ENCODE peak calls at places on chromosomes 6 and 20, in four cellular contexts. O is DND-41, P is upper lobe of left lung, R is cardiac muscle cell. F is an unnamed sample.

GRCh38 chr6:8321671-8322404 is 113.5 kb downstream of the SLC35B3 start:
- DNase-seq in R (no peak), P (no peak), O (no peak), F (no peak)

GRCh38 chr6:137978252-137978896 is 111.3 kb downstream of the TNFAIP3 start:
- DNase-seq in O (no peak), P (no peak), R (no peak), F (no peak)

GRCh38 chr6:46044876-46045617 is 29.4 kb upstream of the CLIC5 start:
- DNase-seq in R (no peak), P (peak; percentile 47), O (no peak), F (peak; percentile 81)

GRCh38 chr20:62676976-62677375 is 31.7 kb upstream of the NTSR1 start:
- DNase-seq in O (no peak), P (no peak), R (no peak), F (no peak)

GRCh38 chr6:32941412-32941784 is 570 bp upstream of the HLA-DMB start:
- DNase-seq in R (no peak), O (no peak), P (peak; percentile 34), F (no peak)

GRCh38 chr20:10370091-10370887 is 63.7 kb downstream of the MKKS start:
- DNase-seq in P (no peak), O (no peak), R (no peak), F (no peak)

GRCh38 chr6:6851862-6852261 is 255.9 kb upstream of the RREB1 start:
- DNase-seq in O (no peak), P (no peak), R (no peak), F (no peak)

GRCh38 chr6:16836186-16836981 is 75.1 kb upstream of the ATXN1 start:
- DNase-seq in O (no peak), P (no peak), R (no peak), F (no peak)

GRCh38 chr20:37958856-37959255 is 55.9 kb downstream of the VSTM2L start:
- DNase-seq in O (no peak), P (peak; percentile 2), R (no peak), F (no peak)

GRCh38 chr20:38658879-38659612 is 57.4 kb downstream of the ARHGAP40 start:
- DNase-seq in R (peak; percentile 47), O (no peak), P (no peak), F (no peak)

GRCh38 chr6:74128536-74128935 is 432.5 kb downstream of the CD109 start:
- DNase-seq in P (no peak), O (no peak), R (no peak), F (no peak)

GRCh38 chr20:45959956-45960630 is 11.9 kb downstream of the ZNF335 start:
- DNase-seq in P (no peak), O (no peak), R (no peak), F (peak; percentile 60)

GRCh38 chr6:90458353-90459224 is 128.3 kb downstream of the MAP3K7 start:
- DNase-seq in O (peak; percentile 76), R (no peak), P (no peak), F (no peak)

GRCh38 chr6:118383924-118384323 is 164.2 kb upstream of the PLN start:
- DNase-seq in P (no peak), O (no peak), R (no peak), F (no peak)

GRCh38 chr6:5511924-5512323 is 250.6 kb downstream of the FARS2 start:
- DNase-seq in P (no peak), R (no peak), O (no peak), F (no peak)

GRCh38 chr20:33685328-33686007 is 717 bp downstream of the E2F1 start:
- DNase-seq in R (no peak), P (no peak), O (peak; percentile 82), F (no peak)

GRCh38 chr20:33687370-33687915 is 1.3 kb upstream of the E2F1 start:
- DNase-seq in R (no peak), O (no peak), P (no peak), F (no peak)

GRCh38 chr20:33686008-33686983 is at the start of gene E2F1:
- DNase-seq in P (peak; percentile 96), O (peak; percentile 97), R (peak; percentile 98), F (peak; percentile 97)

GRCh38 chr20:33687993-33688937 is 2.1 kb upstream of the E2F1 start:
- DNase-seq in O (no peak), P (no peak), R (no peak), F (no peak)

GRCh38 chr20:33686984-33687366 is 790 bp upstream of the E2F1 start:
- DNase-seq in P (no peak), O (no peak), R (no peak), F (no peak)
- H3K4me3 ChIP-seq in P (peak overlapping the region; percentile 53), O (no peak overlapping the region), R (no peak overlapping the region), F (no peak overlapping the region)

DNA sequence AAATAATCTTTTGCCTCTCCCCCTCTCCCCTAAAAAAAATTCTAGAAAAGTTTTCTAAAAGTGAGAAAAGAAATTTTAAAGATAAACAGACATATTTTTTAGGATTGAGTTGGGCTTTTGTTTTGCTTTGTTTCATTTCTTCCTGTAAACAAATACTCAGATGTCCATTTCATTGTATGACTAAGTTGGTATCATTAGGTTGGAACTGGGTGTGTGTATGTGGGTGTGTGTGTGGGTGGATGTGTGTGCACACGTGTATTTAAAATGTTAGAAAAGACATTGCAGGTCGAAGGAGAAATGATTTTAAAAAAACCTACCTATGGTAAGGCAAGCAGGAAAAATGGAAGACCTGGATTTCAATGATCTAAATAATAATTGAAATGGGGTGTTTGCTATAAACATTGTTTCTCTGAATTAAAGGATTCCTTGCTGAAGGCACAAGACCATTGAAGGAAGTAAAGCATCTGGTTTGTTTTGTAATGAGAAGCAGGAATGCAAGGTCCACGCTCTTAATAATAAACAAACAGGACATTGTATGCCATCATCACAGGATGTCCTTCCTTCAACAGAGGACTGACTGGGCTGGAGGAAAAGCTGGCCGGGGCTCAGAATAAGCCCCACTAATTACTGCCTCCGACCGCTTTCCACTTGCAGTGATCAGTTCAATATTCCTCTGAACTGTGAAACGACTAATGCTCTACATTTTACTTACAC is 1.0 kb upstream of the PRDM1 start:
- DNase-seq in R (no peak), O (no peak), P (no peak), F (no peak)
- H3K27ac ChIP-seq in R (no peak overlapping the region), O (peak overlapping the region; percentile 93), P (peak overlapping the region; percentile 77), F (no peak overlapping the region)

DNA sequence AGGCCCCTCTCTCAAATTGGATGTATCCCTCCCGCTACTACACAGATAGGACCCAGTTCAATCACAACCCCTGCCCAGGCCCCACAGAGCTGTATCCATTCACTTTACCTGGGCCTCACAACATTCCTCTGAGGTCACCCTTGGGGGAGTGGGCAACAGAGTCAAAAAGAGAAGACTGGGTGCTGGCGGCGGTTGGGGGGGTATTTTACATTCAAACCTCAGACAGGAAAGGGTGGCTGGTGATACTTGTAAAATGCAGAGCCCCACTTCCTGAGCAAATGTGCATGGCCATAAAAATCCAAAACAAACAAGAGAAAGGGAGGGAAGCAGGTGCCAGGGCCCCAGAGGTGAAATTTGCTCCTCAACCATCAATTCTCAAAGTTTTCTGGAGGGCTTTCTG is 3.5 kb downstream of the LRFN2 start:
- DNase-seq in O (peak; percentile 67), R (no peak), P (no peak), F (no peak)
- H3K27me3 ChIP-seq in O (peaks cover 19% of the 10 kb centered on the region), R (peaks cover 39% of the 10 kb centered on the region), P (no peaks in the 10 kb centered on the region), F (peaks cover 5% of the 10 kb centered on the region)

GRCh38 chr20:48465271-48465670 is 362.5 kb downstream of the PREX1 start:
- DNase-seq in P (no peak), O (no peak), R (no peak), F (no peak)
- H3K4me3 ChIP-seq in P (no peak overlapping the region), O (no peak overlapping the region), R (no peak overlapping the region), F (no peak overlapping the region)

GRCh38 chr6:136677344-136677743 is 114.9 kb downstream of the MAP3K5 start:
- DNase-seq in R (no peak), P (no peak), O (no peak), F (no peak)
- H3K27ac ChIP-seq in R (no peak overlapping the region), P (no peak overlapping the region), O (no peak overlapping the region), F (no peak overlapping the region)

DNA sequence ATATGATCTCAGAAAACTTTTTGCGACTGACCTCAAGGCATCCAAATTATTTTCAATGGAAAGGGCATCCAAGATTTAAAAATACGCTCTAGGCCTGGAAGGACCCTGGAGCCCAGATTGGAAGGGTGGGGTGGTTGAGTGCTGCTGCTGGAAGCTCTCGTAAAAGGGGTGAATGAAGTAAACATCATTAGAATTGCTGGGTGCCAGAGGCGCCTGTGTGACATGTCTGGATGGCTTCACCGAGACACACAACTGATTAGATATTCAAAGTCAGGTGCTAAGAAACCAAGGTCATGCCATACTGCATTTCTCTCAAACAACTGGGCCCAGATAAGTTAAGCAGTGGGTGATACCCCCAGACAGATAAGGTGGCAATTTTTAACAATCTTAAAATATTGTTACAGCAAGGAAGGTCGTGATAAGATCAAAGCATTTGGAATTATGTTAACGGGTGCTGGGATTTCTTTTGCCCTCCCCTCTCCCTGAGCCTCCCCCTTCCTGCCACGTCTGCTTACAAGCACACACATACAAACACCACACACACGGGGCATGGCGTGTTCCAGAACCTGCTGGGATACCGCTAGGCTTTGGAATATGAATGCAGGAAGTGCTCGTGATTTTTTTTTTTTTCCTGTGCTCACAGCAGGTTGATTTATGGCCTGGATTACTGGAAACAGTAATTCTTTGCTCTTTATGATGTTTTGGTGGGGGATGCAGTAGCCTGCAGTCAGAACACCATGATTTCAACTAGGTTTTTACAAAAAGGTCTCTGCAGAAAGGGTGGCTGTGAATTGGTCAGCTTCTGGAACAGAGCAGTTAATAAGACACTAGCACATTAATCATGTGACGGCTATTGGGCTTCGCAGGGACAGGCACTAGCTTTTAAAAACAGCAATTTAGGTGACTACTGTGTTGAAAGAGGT is 551.2 kb downstream of the QKI start:
- DNase-seq in O (no peak), P (no peak), R (peak; percentile 55), F (no peak)
- H3K27me3 ChIP-seq in O (no peaks in the 10 kb centered on the region), P (no peaks in the 10 kb centered on the region), R (no peaks in the 10 kb centered on the region), F (no peaks in the 10 kb centered on the region)

GRCh38 chr20:53645582-53645897 is 51.9 kb upstream of the ZNF217 start:
- DNase-seq in O (no peak), R (no peak), P (no peak), F (no peak)

GRCh38 chr20:53639647-53640440 is 46.2 kb upstream of the ZNF217 start:
- DNase-seq in P (no peak), R (no peak), O (no peak), F (no peak)

GRCh38 chr20:53643031-53643832 is 49.6 kb upstream of the ZNF217 start:
- DNase-seq in O (peak; percentile 86), R (no peak), P (peak; percentile 58), F (no peak)

GRCh38 chr20:53639128-53639527 is 45.5 kb upstream of the ZNF217 start:
- DNase-seq in O (no peak), R (no peak), P (no peak), F (peak; percentile 8)

DNA sequence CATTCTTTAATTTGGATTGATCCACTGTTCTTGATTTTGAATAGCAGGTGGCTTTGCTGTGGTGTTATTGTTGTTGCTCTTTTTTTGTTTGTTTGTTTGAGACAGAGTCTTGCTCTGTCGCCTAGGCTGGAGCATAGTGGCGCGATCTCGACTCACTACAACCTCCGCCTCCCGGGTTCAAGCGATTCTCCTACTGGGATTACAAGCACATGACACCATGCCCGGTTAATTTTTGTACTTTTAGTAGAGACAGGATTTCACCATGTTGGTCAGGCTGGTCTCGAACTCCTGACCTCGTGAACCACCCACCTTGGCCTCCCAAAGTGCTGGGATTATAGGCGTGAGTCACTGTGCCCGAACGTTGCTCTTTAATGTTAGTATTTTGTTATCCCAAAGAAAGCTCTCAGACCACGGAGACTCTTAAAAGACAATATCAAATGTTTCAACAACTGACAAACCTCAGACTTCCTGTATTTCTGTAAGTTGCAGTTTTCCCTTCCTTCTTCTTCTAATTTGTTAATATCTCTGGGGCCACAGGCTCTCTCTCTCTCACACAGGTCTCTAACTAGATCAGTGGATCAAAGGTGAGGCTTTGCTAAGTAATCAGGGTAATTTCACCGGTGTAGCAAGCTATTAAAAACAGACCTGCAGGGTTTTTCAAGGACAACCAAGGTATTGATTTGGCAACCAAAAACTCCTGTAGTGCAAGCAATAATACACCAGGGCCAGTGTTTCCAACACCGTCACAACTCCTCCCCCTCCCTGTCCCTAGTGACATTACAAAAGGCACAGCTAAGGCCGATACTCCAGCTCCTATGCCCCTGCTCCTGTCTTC is 48.8 kb upstream of the ZNF217 start:
- DNase-seq in O (peak; percentile 84), P (peak; percentile 45), R (peak; percentile 54), F (no peak)
- H3K4me3 ChIP-seq in O (no peak overlapping the region), P (peak overlapping the region; percentile 3), R (no peak overlapping the region), F (no peak overlapping the region)